ENCODE peak calls at places on chromosomes 7 and 10, in nine cellular contexts. H is A549, V is breast epithelium, G is tibial nerve, M is body of pancreas, J is upper lobe of left lung, X is heart left ventricle, K is HCT116, U is stomach. N is an unnamed sample.

GRCh38 chr10:48594371-48594770 is 10.5 kb downstream of the ARHGAP22 start:
- DNase-seq in G (no peak), U (no peak), X (no peak), V (no peak), K (no peak), H (no peak), J (no peak), M (no peak), N (no peak)

GRCh38 chr7:127473409-127473808 is 80.9 kb upstream of the ZNF800 start:
- DNase-seq in G (no peak), V (no peak), J (no peak), U (no peak), X (no peak), H (no peak), K (no peak), M (no peak), N (no peak)

GRCh38 chr10:67697646-67698245 is 1.8 kb upstream of the CTNNA3 start:
- DNase-seq in G (no peak), X (no peak), H (peak), J (no peak), K (peak), M (peak), U (no peak), V (no peak), N (no peak)

GRCh38 chr10:62268027-62268398 is 631 bp downstream of the RTKN2 start:
- DNase-seq in K (no peak), J (no peak), X (no peak), G (no peak), V (no peak), M (no peak), H (peak), U (no peak), N (no peak)

GRCh38 chr7:23334482-23335056 is 35.4 kb downstream of the MALSU1 start:
- DNase-seq in J (no peak), G (no peak), U (peak), H (peak), X (no peak), V (peak), M (peak), K (peak), N (no peak)

GRCh38 chr7:9835204-9835603 is 1138.5 kb upstream of the PHF14 start:
- DNase-seq in M (no peak), J (no peak), G (no peak), U (no peak), V (no peak), K (no peak), X (no peak), H (no peak), N (no peak)

GRCh38 chr10:123103944-123104343 is 31.8 kb upstream of the HMX3 start:
- DNase-seq in H (no peak), M (no peak), V (no peak), G (no peak), K (no peak), J (no peak), U (no peak), X (no peak), N (no peak)

GRCh38 chr10:21749788-21750187 is 215.8 kb downstream of the MLLT10 start:
- DNase-seq in H (no peak), J (no peak), V (no peak), M (no peak), X (no peak), U (no peak), K (no peak), G (no peak), N (no peak)

GRCh38 chr10:91712315-91712714 is 79.4 kb upstream of the PPP1R3C start:
- DNase-seq in X (no peak), U (no peak), M (no peak), G (no peak), H (no peak), K (no peak), J (no peak), V (no peak), N (no peak)

GRCh38 chr7:1708640-1709249 is 38.7 kb downstream of the ELFN1 start:
- DNase-seq in X (peak), M (no peak), J (no peak), H (no peak), V (no peak), K (no peak), U (no peak), G (no peak), N (no peak)

GRCh38 chr10:13717936-13718772 is 131.4 kb downstream of the PRPF18 start:
- DNase-seq in H (no peak), G (peak), J (peak), M (peak), U (peak), V (peak), X (peak), K (no peak), N (peak)

GRCh38 chr10:13718820-13719219 is 132.1 kb downstream of the PRPF18 start:
- DNase-seq in H (no peak), K (no peak), U (no peak), M (no peak), X (no peak), J (no peak), G (no peak), V (no peak), N (no peak)

GRCh38 chr10:13716161-13717071 is 129.7 kb downstream of the PRPF18 start:
- DNase-seq in G (peak), U (no peak), M (no peak), J (no peak), H (no peak), K (no peak), V (no peak), X (no peak), N (no peak)

GRCh38 chr10:13719411-13719810 is 132.6 kb downstream of the PRPF18 start:
- DNase-seq in H (no peak), K (no peak), V (no peak), J (no peak), U (peak), G (no peak), M (no peak), X (no peak), N (no peak)

DNA sequence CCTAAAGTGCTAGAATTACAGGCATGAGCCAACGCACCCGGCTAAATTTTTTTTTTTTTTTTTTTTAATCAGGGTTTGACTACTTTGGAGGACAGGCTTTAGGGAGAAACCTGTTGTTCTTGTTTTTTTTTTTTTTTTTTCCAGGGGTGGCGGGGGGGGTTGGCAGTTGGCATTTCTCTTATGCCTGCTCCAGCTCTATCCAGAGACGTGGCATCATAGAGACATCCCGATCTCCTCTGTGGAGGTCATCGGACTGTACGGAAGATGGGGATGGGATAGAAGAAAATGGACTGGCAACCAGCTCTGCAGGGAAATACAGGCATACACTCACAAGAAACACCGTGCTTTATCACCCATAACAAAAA is 130.8 kb downstream of the PRPF18 start:
- DNase-seq in X (no peak), G (no peak), U (no peak), J (no peak), H (no peak), V (no peak), K (no peak), M (no peak), N (no peak)
- H3K4me3 ChIP-seq in X (peak), G (peak), U (peak), J (peak), H (no peak), V (peak), K (no peak), M (peak), N (no peak)

GRCh38 chr10:114173680-114174461 is at the start of gene CCDC186:
- DNase-seq in G (peak), X (peak), M (peak), V (peak), U (peak), H (peak), J (peak), K (peak), N (peak)
- TF ChIP-seq POLR2A in G (no peak), X (no peak), M (peak), V (peak), U (no peak), H (peak), J (peak), K (peak), N (no peak)

GRCh38 chr10:63388421-63389031 is 77.3 kb downstream of the JMJD1C start:
- DNase-seq in U (no peak), H (no peak), X (no peak), V (no peak), K (no peak), M (no peak), G (no peak), J (no peak), N (no peak)
- H3K4me3 ChIP-seq in U (no peak), H (no peak), X (no peak), V (no peak), K (no peak), M (no peak), G (no peak), J (no peak), N (no peak)

DNA sequence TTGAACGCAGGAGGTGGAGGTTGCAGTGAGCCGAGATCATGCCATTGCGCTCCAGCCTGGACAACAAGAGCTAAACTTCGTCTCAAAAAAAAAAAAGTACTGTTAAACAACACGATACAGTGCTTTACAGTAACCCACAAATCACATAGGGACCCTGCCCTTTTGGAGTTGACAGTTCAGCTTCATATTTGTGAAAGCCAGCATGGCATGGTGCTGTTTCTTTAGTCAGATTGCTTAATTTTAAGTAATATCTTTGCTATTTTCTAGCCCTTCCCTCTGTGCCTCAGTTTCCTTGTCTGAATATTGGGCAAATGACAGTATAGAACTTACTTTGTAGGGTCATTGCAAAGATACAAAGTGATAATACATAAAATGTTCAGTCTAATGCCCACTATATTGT is 4.9 kb downstream of the CDC123 start:
- DNase-seq in H (no peak), G (no peak), U (no peak), M (no peak), J (no peak), K (no peak), X (no peak), V (no peak), N (no peak)
- TF ChIP-seq POLR2A in H (no peak), G (no peak), U (no peak), M (no peak), J (no peak), K (no peak), X (no peak), V (no peak), N (no peak)

GRCh38 chr7:128941946-128942526 is 4.3 kb downstream of the IRF5 start:
- DNase-seq in M (no peak), X (no peak), H (no peak), U (no peak), V (no peak), J (peak), K (no peak), G (no peak), N (no peak)
- H3K4me3 ChIP-seq in M (no peak), X (no peak), H (no peak), U (no peak), V (no peak), J (no peak), K (no peak), G (no peak), N (no peak)